ENCODE peak calls at places on chromosomes 5 and 9, in four cellular contexts. One of them, this sample, is unnamed.

GRCh38 chr9:110777201-110777842 is 108.7 kb downstream of the MUSK start:
- DNase-seq in T-helper 22 cell: no peak
- DNase-seq in germinal center: no peak
- DNase-seq in stimulated activated CD8-positive, alpha-beta memory T cell treated with anti-CD3 and anti-CD28 coated beads, Interleukin-2, amount 100 ng/mL, for 48 hours: no peak
- DNase-seq in this sample: no peak

GRCh38 chr9:114235113-114235589 is 79.8 kb downstream of the COL27A1 start:
- DNase-seq in T-helper 22 cell: no peak
- DNase-seq in germinal center: no peak
- DNase-seq in stimulated activated CD8-positive, alpha-beta memory T cell treated with anti-CD3 and anti-CD28 coated beads, Interleukin-2, amount 100 ng/mL, for 48 hours: no peak
- DNase-seq in this sample: no peak

GRCh38 chr5:120457839-120458507 is 6.1 kb upstream of the PRR16 start:
- DNase-seq in T-helper 22 cell: peak
- DNase-seq in germinal center: no peak
- DNase-seq in stimulated activated CD8-positive, alpha-beta memory T cell treated with anti-CD3 and anti-CD28 coated beads, Interleukin-2, amount 100 ng/mL, for 48 hours: no peak
- DNase-seq in this sample: peak

GRCh38 chr5:114184006-114184405 is 177.9 kb upstream of the KCNN2 start:
- DNase-seq in T-helper 22 cell: no peak
- DNase-seq in germinal center: no peak
- DNase-seq in stimulated activated CD8-positive, alpha-beta memory T cell treated with anti-CD3 and anti-CD28 coated beads, Interleukin-2, amount 100 ng/mL, for 48 hours: no peak
- DNase-seq in this sample: no peak

GRCh38 chr9:133371261-133371711 is 4.6 kb downstream of the SURF4 start:
- DNase-seq in T-helper 22 cell: peak
- DNase-seq in germinal center: no peak
- DNase-seq in stimulated activated CD8-positive, alpha-beta memory T cell treated with anti-CD3 and anti-CD28 coated beads, Interleukin-2, amount 100 ng/mL, for 48 hours: peak
- DNase-seq in this sample: no peak

GRCh38 chr9:98806394-98807069 is 938 bp upstream of the GALNT12 start:
- DNase-seq in T-helper 22 cell: no peak
- DNase-seq in germinal center: no peak
- DNase-seq in stimulated activated CD8-positive, alpha-beta memory T cell treated with anti-CD3 and anti-CD28 coated beads, Interleukin-2, amount 100 ng/mL, for 48 hours: no peak
- DNase-seq in this sample: no peak

GRCh38 chr5:97412959-97413358 is 229.9 kb upstream of the RIOK2 start:
- DNase-seq in T-helper 22 cell: no peak
- DNase-seq in germinal center: no peak
- DNase-seq in stimulated activated CD8-positive, alpha-beta memory T cell treated with anti-CD3 and anti-CD28 coated beads, Interleukin-2, amount 100 ng/mL, for 48 hours: no peak
- DNase-seq in this sample: no peak

GRCh38 chr5:179732918-179733763 is 519 bp downstream of the MAML1 start:
- DNase-seq in T-helper 22 cell: peak
- DNase-seq in germinal center: peak
- DNase-seq in stimulated activated CD8-positive, alpha-beta memory T cell treated with anti-CD3 and anti-CD28 coated beads, Interleukin-2, amount 100 ng/mL, for 48 hours: no peak
- DNase-seq in this sample: no peak

GRCh38 chr9:1032181-1032580 is 18.0 kb upstream of the DMRT2 start:
- DNase-seq in T-helper 22 cell: no peak
- DNase-seq in germinal center: no peak
- DNase-seq in stimulated activated CD8-positive, alpha-beta memory T cell treated with anti-CD3 and anti-CD28 coated beads, Interleukin-2, amount 100 ng/mL, for 48 hours: no peak
- DNase-seq in this sample: no peak

GRCh38 chr5:67842806-67843205 is 372.8 kb upstream of the PIK3R1 start:
- DNase-seq in T-helper 22 cell: no peak
- DNase-seq in germinal center: no peak
- DNase-seq in stimulated activated CD8-positive, alpha-beta memory T cell treated with anti-CD3 and anti-CD28 coated beads, Interleukin-2, amount 100 ng/mL, for 48 hours: no peak
- DNase-seq in this sample: no peak

GRCh38 chr9:33143241-33143642 is 23.9 kb downstream of the B4GALT1 start:
- DNase-seq in T-helper 22 cell: no peak
- DNase-seq in germinal center: no peak
- DNase-seq in stimulated activated CD8-positive, alpha-beta memory T cell treated with anti-CD3 and anti-CD28 coated beads, Interleukin-2, amount 100 ng/mL, for 48 hours: no peak
- DNase-seq in this sample: no peak

GRCh38 chr5:113223315-113223714 is 211.5 kb downstream of the TSSK1B start:
- DNase-seq in T-helper 22 cell: no peak
- DNase-seq in germinal center: no peak
- DNase-seq in stimulated activated CD8-positive, alpha-beta memory T cell treated with anti-CD3 and anti-CD28 coated beads, Interleukin-2, amount 100 ng/mL, for 48 hours: no peak
- DNase-seq in this sample: no peak

GRCh38 chr5:180628827-180629702 is 20.3 kb downstream of the FLT4 start:
- DNase-seq in T-helper 22 cell: no peak
- DNase-seq in germinal center: no peak
- DNase-seq in stimulated activated CD8-positive, alpha-beta memory T cell treated with anti-CD3 and anti-CD28 coated beads, Interleukin-2, amount 100 ng/mL, for 48 hours: no peak
- DNase-seq in this sample: no peak

GRCh38 chr9:19108038-19108437 is 5.3 kb upstream of the HAUS6 start:
- DNase-seq in T-helper 22 cell: no peak
- DNase-seq in germinal center: no peak
- DNase-seq in stimulated activated CD8-positive, alpha-beta memory T cell treated with anti-CD3 and anti-CD28 coated beads, Interleukin-2, amount 100 ng/mL, for 48 hours: no peak
- DNase-seq in this sample: no peak